ENCODE peak calls at places on chromosomes 5 and 9, in seven cellular contexts. K is heart left ventricle; D is upper lobe of right lung; S is breast epithelium; X is psoas muscle; H is CD4-positive, alpha-beta memory T cell; T is pancreas. O is an unnamed sample. For H3K4me1 and H3K27me3, the result is how much of the 10 kb centered on the place peaks cover.

GRCh38 chr5:74502479-74502950 is 138.0 kb downstream of the ENC1 start:
- DNase-seq in K (peak), D (no peak), S (no peak), X (no peak), H (no peak), T (no peak), O (no peak)

GRCh38 chr5:66933066-66933465 is 263.5 kb downstream of the CD180 start:
- DNase-seq in K (no peak), D (no peak), S (no peak), X (no peak), H (no peak), T (no peak), O (peak)

GRCh38 chr5:133754575-133755169 is 142.3 kb upstream of the FSTL4 start:
- DNase-seq in K (peak), D (no peak), S (no peak), X (no peak), H (no peak), T (no peak), O (peak)

GRCh38 chr9:127721391-127721821 is 5.5 kb downstream of the TTC16 start:
- DNase-seq in K (no peak), D (no peak), S (no peak), X (no peak), H (peak), T (peak), O (no peak)

GRCh38 chr9:114097613-114098020 is 1.5 kb downstream of the KIF12 start:
- DNase-seq in K (no peak), D (peak), S (no peak), X (no peak), H (no peak), T (no peak), O (no peak)

GRCh38 chr9:70255521-70255920 is 3.3 kb upstream of the SMC5 start:
- DNase-seq in K (no peak), D (no peak), S (no peak), X (no peak), H (no peak), T (no peak), O (peak)

GRCh38 chr9:126965541-126966428 is 51.2 kb downstream of the RALGPS1 start:
- DNase-seq in K (peak), D (no peak), S (no peak), X (peak), H (no peak), T (no peak), O (peak)

GRCh38 chr5:157516626-157517325 is 56.8 kb downstream of the NIPAL4 start:
- DNase-seq in K (peak), D (no peak), S (no peak), X (peak), H (no peak), T (no peak), O (peak)

GRCh38 chr5:41955432-41956024 is 30.4 kb downstream of the FBXO4 start:
- DNase-seq in K (no peak), D (no peak), S (no peak), X (no peak), H (no peak), T (no peak), O (no peak)

GRCh38 chr5:138138949-138139775 is at the start of gene NME5:
- DNase-seq in K (peak), D (peak), S (peak), X (peak), H (no peak), T (peak), O (peak)

GRCh38 chr9:24041294-24041693 is 215.3 kb upstream of the ELAVL2 start:
- DNase-seq in K (no peak), D (no peak), S (no peak), X (no peak), H (no peak), T (no peak), O (no peak)

GRCh38 chr9:5511935-5512580 is 1.7 kb downstream of the PDCD1LG2 start:
- DNase-seq in K (no peak), D (no peak), S (no peak), X (no peak), H (no peak), T (no peak), O (no peak)

GRCh38 chr5:163914911-163915310 is 409.5 kb downstream of the MAT2B start:
- DNase-seq in K (no peak), D (peak), S (no peak), X (no peak), H (no peak), T (peak), O (no peak)

GRCh38 chr9:98873535-98874432 is 66.3 kb downstream of the GALNT12 start:
- DNase-seq in K (peak), D (no peak), S (no peak), X (peak), H (no peak), T (no peak), O (peak)

GRCh38 chr5:145750194-145750593 is 84.9 kb downstream of the PRELID2 start:
- DNase-seq in K (no peak), D (no peak), S (no peak), X (no peak), H (no peak), T (no peak), O (peak)

GRCh38 chr5:138282918-138283742 is 8.7 kb upstream of the GFRA3 start:
- DNase-seq in K (peak), D (peak), S (peak), X (no peak), H (no peak), T (no peak), O (peak)

GRCh38 chr9:38067611-38067891 is 1.5 kb downstream of the SHB start:
- DNase-seq in K (peak), D (peak), S (no peak), X (peak), H (no peak), T (peak), O (peak)

GRCh38 chr5:55896663-55897062 is 45.5 kb downstream of the IL31RA start:
- DNase-seq in K (no peak), D (no peak), S (no peak), X (no peak), H (no peak), T (no peak), O (peak)

GRCh38 chr5:114657342-114658130 is 295.7 kb downstream of the KCNN2 start:
- DNase-seq in K (no peak), D (no peak), S (no peak), X (no peak), H (no peak), T (no peak), O (no peak)

GRCh38 chr5:150703767-150704166 is 2.9 kb upstream of the RBM22 start:
- DNase-seq in K (no peak), D (no peak), S (no peak), X (no peak), H (no peak), T (no peak), O (no peak)

GRCh38 chr5:63164838-63165237 is 586.2 kb downstream of the LRRC70 start:
- DNase-seq in K (no peak), D (no peak), S (no peak), X (no peak), H (no peak), T (no peak), O (no peak)

GRCh38 chr9:91564081-91564670 is 140.5 kb upstream of the NFIL3 start:
- DNase-seq in K (no peak), D (no peak), S (no peak), X (no peak), H (no peak), T (no peak), O (peak)

GRCh38 chr5:39520232-39520572 is 95.4 kb upstream of the DAB2 start:
- DNase-seq in K (peak), D (no peak), S (no peak), X (no peak), H (no peak), T (no peak), O (peak)

GRCh38 chr9:97440160-97440559 is 28.3 kb downstream of the TDRD7 start:
- DNase-seq in K (no peak), D (no peak), S (no peak), X (no peak), H (no peak), T (no peak), O (no peak)

GRCh38 chr9:90966475-90967150 is 165.0 kb downstream of the SYK start:
- DNase-seq in K (no peak), D (no peak), S (no peak), X (no peak), H (no peak), T (no peak), O (peak)

GRCh38 chr9:114539718-114540410 is 34.6 kb upstream of the WHRN start:
- DNase-seq in K (no peak), D (no peak), S (no peak), X (no peak), H (no peak), T (no peak), O (no peak)

GRCh38 chr5:115170128-115170923 is 618 bp upstream of the TRIM36 start:
- DNase-seq in K (peak), D (no peak), S (no peak), X (no peak), H (no peak), T (peak), O (peak)

GRCh38 chr5:58016892-58017291 is 443.0 kb downstream of the PLK2 start:
- DNase-seq in K (no peak), D (no peak), S (no peak), X (no peak), H (no peak), T (no peak), O (no peak)

GRCh38 chr9:131404581-131404980 is 10.7 kb downstream of the PRRC2B start:
- DNase-seq in K (no peak), D (no peak), S (no peak), X (no peak), H (no peak), T (no peak), O (no peak)

GRCh38 chr5:176732306-176732705 is 78.1 kb upstream of the UNC5A start:
- DNase-seq in K (no peak), D (peak), S (no peak), X (no peak), H (no peak), T (no peak), O (no peak)

GRCh38 chr5:176733586-176734262 is 76.6 kb upstream of the UNC5A start:
- DNase-seq in K (no peak), D (peak), S (no peak), X (no peak), H (no peak), T (no peak), O (peak)

GRCh38 chr5:176730815-176731475 is 79.4 kb upstream of the UNC5A start:
- DNase-seq in K (no peak), D (peak), S (no peak), X (no peak), H (no peak), T (no peak), O (no peak)

GRCh38 chr5:176732736-176733585 is 77.4 kb upstream of the UNC5A start:
- DNase-seq in K (no peak), D (peak), S (no peak), X (no peak), H (no peak), T (no peak), O (no peak)

DNA sequence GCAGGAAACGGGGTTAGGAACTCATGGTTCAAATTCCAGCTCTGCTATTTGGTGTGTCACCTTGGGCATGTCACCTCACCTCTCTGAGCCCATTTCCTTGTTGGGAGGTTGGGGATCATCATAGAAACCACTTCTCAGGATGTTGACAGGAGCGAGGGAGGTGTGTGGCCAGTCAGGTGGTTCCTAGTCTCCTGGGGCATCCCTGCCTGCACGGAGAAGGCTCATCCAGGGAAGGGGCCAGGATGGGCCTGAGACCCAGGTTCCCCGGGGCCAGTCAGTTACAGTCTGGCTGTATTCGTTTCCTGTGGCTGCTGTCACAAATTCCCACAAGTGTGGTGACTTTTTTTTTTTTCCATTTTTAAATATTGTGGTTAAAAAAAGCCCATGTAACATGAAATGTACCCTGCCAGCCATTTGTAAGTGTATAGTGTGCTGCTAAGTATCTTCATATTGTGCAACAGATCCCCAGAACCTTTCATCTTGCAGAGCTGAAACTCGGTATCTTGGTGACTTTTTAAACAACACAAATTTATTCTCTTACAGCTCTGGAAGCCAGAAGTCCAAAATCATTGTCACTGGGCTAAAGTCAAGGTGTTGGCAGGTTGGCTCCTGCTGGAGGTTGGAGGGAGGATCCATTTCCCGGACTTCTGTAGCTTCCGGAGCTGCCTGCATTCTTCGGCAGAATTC is 78.7 kb upstream of the UNC5A start:
- DNase-seq in K (no peak), D (peak), S (no peak), X (no peak), H (no peak), T (no peak), O (no peak)
- H3K4me1 ChIP-seq in K (under half), D (under half), S (under half), X (under half), H (under half), T (under half), O (under half)

GRCh38 chr5:153752890-153753289 is 262.4 kb downstream of the GRIA1 start:
- DNase-seq in K (no peak), D (no peak), S (no peak), X (no peak), H (no peak), T (no peak), O (no peak)

GRCh38 chr5:153746440-153746839 is 256.0 kb downstream of the GRIA1 start:
- DNase-seq in K (no peak), D (no peak), S (no peak), X (no peak), H (no peak), T (no peak), O (no peak)

GRCh38 chr5:153745778-153746420 is 255.4 kb downstream of the GRIA1 start:
- DNase-seq in K (no peak), D (no peak), S (no peak), X (no peak), H (no peak), T (no peak), O (no peak)

GRCh38 chr5:153749941-153750340 is 259.5 kb downstream of the GRIA1 start:
- DNase-seq in K (no peak), D (no peak), S (no peak), X (no peak), H (no peak), T (no peak), O (no peak)

DNA sequence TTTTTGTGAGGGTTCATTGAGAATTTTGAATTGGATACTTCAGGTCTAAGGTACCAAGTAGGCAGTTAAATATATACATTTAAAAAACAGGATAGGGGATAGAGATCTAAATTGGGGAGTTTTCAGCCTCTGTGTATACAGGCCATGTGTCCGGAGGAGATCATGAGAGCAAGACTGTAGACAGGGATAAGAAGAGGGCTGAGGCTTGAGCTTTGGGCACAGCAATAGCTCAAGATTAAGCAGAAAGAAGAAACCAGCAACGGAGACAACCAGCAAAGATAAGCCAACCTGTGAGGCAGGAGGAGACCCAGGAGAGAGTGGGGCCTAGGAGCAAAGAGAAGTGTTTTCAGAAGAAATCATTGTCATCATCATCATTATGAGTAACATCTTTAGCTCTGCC is 258.4 kb downstream of the GRIA1 start:
- DNase-seq in K (no peak), D (no peak), S (no peak), X (no peak), H (no peak), T (no peak), O (no peak)
- H3K4me3 ChIP-seq in K (no peak), D (no peak), S (no peak), X (no peak), H (no peak), T (no peak), O (no peak)

DNA sequence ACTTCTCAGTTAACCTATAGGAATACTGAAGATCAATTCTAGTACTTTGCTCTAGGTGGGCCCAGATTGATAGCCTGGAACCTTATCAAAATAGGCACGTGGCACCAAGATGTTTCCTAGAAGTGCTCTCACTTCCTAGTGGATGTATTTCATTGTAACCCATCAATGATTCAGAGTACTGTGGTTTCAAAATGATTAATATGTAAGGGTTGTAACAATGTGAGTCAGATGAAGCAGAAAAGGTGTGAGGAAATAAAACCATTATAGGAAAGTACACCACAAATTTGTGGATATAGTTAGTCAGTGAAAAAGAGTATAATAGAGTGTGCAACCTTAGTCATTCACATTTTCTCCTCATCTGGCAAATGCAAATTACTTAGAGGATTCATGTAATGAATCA is 177.3 kb upstream of the FST start:
- DNase-seq in K (no peak), D (no peak), S (no peak), X (no peak), H (no peak), T (no peak), O (peak)
- H3K27me3 ChIP-seq in K (under half), D (under half), S (under half), X (under half), H (under half), T (under half), O (under half)

DNA sequence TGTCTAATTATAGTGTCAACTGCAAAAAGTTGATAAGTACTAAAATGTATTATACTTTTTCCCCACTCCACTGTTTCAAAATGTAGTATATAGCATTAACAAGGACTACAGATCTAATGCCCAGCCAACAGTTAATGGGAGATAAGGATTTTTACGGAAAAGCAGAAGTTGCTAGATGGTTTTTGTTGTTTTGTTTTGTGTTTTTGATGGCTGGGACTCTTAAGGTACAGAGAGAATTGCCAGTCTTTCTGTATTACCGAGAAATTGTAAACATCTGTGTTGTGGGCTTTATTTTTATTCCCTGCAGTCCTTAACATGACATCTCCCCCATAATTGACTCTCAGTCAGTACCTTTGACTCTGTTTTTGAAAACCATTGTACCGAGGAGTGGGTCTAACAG is 44.0 kb downstream of the TRIO start:
- DNase-seq in K (no peak), D (no peak), S (no peak), X (no peak), H (no peak), T (no peak), O (no peak)
- H3K4me1 ChIP-seq in K (under half), D (half or more), S (under half), X (half or more), H (under half), T (under half), O (half or more)

GRCh38 chr5:181100121-181101015 is 30.6 kb downstream of the OR2V1 start:
- DNase-seq in K (no peak), D (peak), S (peak), X (no peak), H (no peak), T (peak), O (peak)
- H3K4me3 ChIP-seq in K (no peak), D (no peak), S (peak), X (peak), H (no peak), T (no peak), O (peak)

GRCh38 chr9:134982311-134982710 is 64.6 kb upstream of the FCN1 start:
- DNase-seq in K (no peak), D (peak), S (no peak), X (no peak), H (no peak), T (no peak), O (no peak)
- H3K27me3 ChIP-seq in K (under half), D (under half), S (under half), X (under half), H (under half), T (under half), O (under half)

O was measured in adipocyte.